ENCODE peak calls at places on chromosomes 11 and 22, in four cellular contexts. Y is cardiac muscle cell, I is mesothelial cell of epicardium, N is skeletal muscle cell. O is an unnamed sample.

GRCh38 chr11:73158356-73159051 is 16.4 kb upstream of the FCHSD2 start:
- DNase-seq in Y (peak; percentile 80), I (no peak), N (no peak), O (no peak)

GRCh38 chr11:134258577-134258976 is 5.2 kb downstream of the ACAD8 start:
- DNase-seq in Y (no peak), I (no peak), N (no peak), O (no peak)

GRCh38 chr22:41762980-41763779 is 37.3 kb upstream of the CCDC134 start:
- DNase-seq in Y (peak; percentile 37), I (peak; percentile 30), N (no peak), O (no peak)

GRCh38 chr11:75508051-75508561 is 17.6 kb downstream of the GDPD5 start:
- DNase-seq in Y (no peak), I (no peak), N (no peak), O (no peak)

GRCh38 chr11:65437436-65438227 is 15.0 kb downstream of the NEAT1 start:
- DNase-seq in Y (peak; percentile 32), I (no peak), N (no peak), O (no peak)

GRCh38 chr11:30879322-30880020 is 293.3 kb upstream of the MPPED2 start:
- DNase-seq in Y (peak; percentile 41), I (no peak), N (no peak), O (no peak)

GRCh38 chr22:23106906-23107367 is 34.9 kb downstream of the RSPH14 start:
- DNase-seq in Y (no peak), I (no peak), N (no peak), O (peak; percentile 70)

GRCh38 chr22:37501610-37502341 is 15.6 kb upstream of the MFNG start:
- DNase-seq in Y (peak; percentile 92), I (no peak), N (peak; percentile 76), O (peak; percentile 67)

GRCh38 chr22:38267086-38267485 is 5.7 kb downstream of the TMEM184B start:
- DNase-seq in Y (peak; percentile 71), I (no peak), N (no peak), O (peak; percentile 47)

GRCh38 chr22:17097701-17098100 is 12.9 kb downstream of the IL17RA start:
- DNase-seq in Y (no peak), I (no peak), N (no peak), O (no peak)

GRCh38 chr22:29251981-29252978 is 15.5 kb downstream of the RHBDD3 start:
- DNase-seq in Y (no peak), I (no peak), N (no peak), O (no peak)

GRCh38 chr11:17887779-17888178 is 125.1 kb downstream of the SERGEF start:
- DNase-seq in Y (peak; percentile 15), I (no peak), N (peak; percentile 19), O (no peak)

GRCh38 chr22:28450109-28450508 is 229.5 kb downstream of the TTC28 start:
- DNase-seq in Y (no peak), I (no peak), N (no peak), O (no peak)

GRCh38 chr11:61392991-61393595 is 706 bp downstream of the TMEM216 start:
- DNase-seq in Y (peak; percentile 33), I (no peak), N (no peak), O (no peak)

GRCh38 chr11:61377461-61378160 is 14.8 kb upstream of the TMEM216 start:
- DNase-seq in Y (no peak), I (no peak), N (no peak), O (no peak)

GRCh38 chr22:31122532-31123291 is at the start of gene INPP5J:
- DNase-seq in Y (peak; percentile 60), I (no peak), N (no peak), O (peak; percentile 59)

GRCh38 chr11:83007909-83008580 is 63.7 kb downstream of the RAB30 start:
- DNase-seq in Y (peak; percentile 56), I (no peak), N (no peak), O (peak; percentile 55)

GRCh38 chr11:73521621-73522020 is 76.3 kb downstream of the FAM168A start:
- DNase-seq in Y (no peak), I (no peak), N (peak; percentile 15), O (no peak)

GRCh38 chr11:46808804-46809431 is 37.2 kb downstream of the CKAP5 start:
- DNase-seq in Y (peak; percentile 41), I (no peak), N (no peak), O (no peak)

GRCh38 chr22:20291249-20291586 is 23.1 kb upstream of the RTN4R start:
- DNase-seq in Y (no peak), I (no peak), N (no peak), O (no peak)

GRCh38 chr22:41848468-41848867 is 15.6 kb downstream of the SREBF2 start:
- DNase-seq in Y (no peak), I (no peak), N (no peak), O (peak; percentile 41)

GRCh38 chr11:62370743-62371440 is 33.6 kb downstream of the ASRGL1 start:
- DNase-seq in Y (peak; percentile 6), I (no peak), N (no peak), O (no peak)

GRCh38 chr11:113907681-113908080 is 3.1 kb downstream of the HTR3B start:
- DNase-seq in Y (no peak), I (no peak), N (no peak), O (no peak)

GRCh38 chr11:66727282-66727882 is 1.6 kb downstream of the SPTBN2 start:
- DNase-seq in Y (peak; percentile 47), I (no peak), N (no peak), O (no peak)

GRCh38 chr11:20364412-20364792 is 888 bp downstream of the HTATIP2 start:
- DNase-seq in Y (no peak), I (no peak), N (no peak), O (no peak)

GRCh38 chr11:16778286-16778685 is 39.8 kb downstream of the C11orf58 start:
- DNase-seq in Y (no peak), I (no peak), N (no peak), O (no peak)

GRCh38 chr11:32821517-32821916 is 8.2 kb upstream of the PRRG4 start:
- DNase-seq in Y (no peak), I (no peak), N (no peak), O (no peak)

GRCh38 chr11:119626910-119627305 is 102.1 kb downstream of the NECTIN1 start:
- DNase-seq in Y (no peak), I (no peak), N (no peak), O (no peak)

O was measured in left ventricle myocardium inferior.